ENCODE peak calls at places on chromosome 5, in four cellular contexts. One of them, this sample, is unnamed.
A peak's percentile ranks its signal among the peaks of the same experiment; 100 is the strongest.

GRCh38 chr5:103224118-103224893 is 34.3 kb upstream of the MACIR start:
- DNase-seq in ovary: no peak
- DNase-seq in IMR-90: peak; percentile 75
- DNase-seq in psoas muscle: no peak
- DNase-seq in this sample: no peak

GRCh38 chr5:59666709-59667108 is 226.8 kb downstream of the PDE4D start:
- DNase-seq in ovary: no peak
- DNase-seq in IMR-90: no peak
- DNase-seq in psoas muscle: no peak
- DNase-seq in this sample: no peak

GRCh38 chr5:30331534-30331933 is 862.0 kb upstream of the CDH6 start:
- DNase-seq in ovary: no peak
- DNase-seq in IMR-90: no peak
- DNase-seq in psoas muscle: no peak
- DNase-seq in this sample: no peak

GRCh38 chr5:64767959-64768357 is 533 bp downstream of the SREK1IP1 start:
- DNase-seq in ovary: peak; percentile 9
- DNase-seq in IMR-90: peak; percentile 18
- DNase-seq in psoas muscle: no peak
- DNase-seq in this sample: no peak

GRCh38 chr5:154811653-154812465 is 38.5 kb downstream of the FAXDC2 start:
- DNase-seq in ovary: peak; percentile 35
- DNase-seq in IMR-90: peak; percentile 76
- DNase-seq in psoas muscle: peak; percentile 80
- DNase-seq in this sample: no peak

GRCh38 chr5:142924135-142924883 is 154.1 kb downstream of the ARHGAP26 start:
- DNase-seq in ovary: no peak
- DNase-seq in IMR-90: peak; percentile 52
- DNase-seq in psoas muscle: no peak
- DNase-seq in this sample: no peak

GRCh38 chr5:33148076-33148501 is 292.7 kb upstream of the TARS1 start:
- DNase-seq in ovary: no peak
- DNase-seq in IMR-90: peak; percentile 90
- DNase-seq in psoas muscle: peak; percentile 66
- DNase-seq in this sample: peak; percentile 91

GRCh38 chr5:124102491-124102890 is 590.5 kb downstream of the CSNK1G3 start:
- DNase-seq in ovary: no peak
- DNase-seq in IMR-90: peak; percentile 10
- DNase-seq in psoas muscle: no peak
- DNase-seq in this sample: no peak

GRCh38 chr5:73228052-73228451 is 55.1 kb downstream of the TMEM174 start:
- DNase-seq in ovary: no peak
- DNase-seq in IMR-90: no peak
- DNase-seq in psoas muscle: no peak
- DNase-seq in this sample: no peak

GRCh38 chr5:54254482-54255198 is 55.7 kb downstream of the ARL15 start:
- DNase-seq in ovary: no peak
- DNase-seq in IMR-90: no peak
- DNase-seq in psoas muscle: no peak
- DNase-seq in this sample: no peak

GRCh38 chr5:122263352-122264030 is 48.5 kb upstream of the SNCAIP start:
- DNase-seq in ovary: no peak
- DNase-seq in IMR-90: peak; percentile 76
- DNase-seq in psoas muscle: no peak
- DNase-seq in this sample: no peak

GRCh38 chr5:154301726-154302125 is 111.2 kb downstream of the GALNT10 start:
- DNase-seq in ovary: no peak
- DNase-seq in IMR-90: no peak
- DNase-seq in psoas muscle: no peak
- DNase-seq in this sample: no peak

GRCh38 chr5:111551569-111552275 is 39.4 kb upstream of the STARD4 start:
- DNase-seq in ovary: no peak
- DNase-seq in IMR-90: no peak
- DNase-seq in psoas muscle: no peak
- DNase-seq in this sample: no peak

GRCh38 chr5:136435951-136436544 is 70.7 kb upstream of the TRPC7 start:
- DNase-seq in ovary: no peak
- DNase-seq in IMR-90: no peak
- DNase-seq in psoas muscle: no peak
- DNase-seq in this sample: no peak

GRCh38 chr5:177089825-177090641 is 3.3 kb downstream of the FGFR4 start:
- DNase-seq in ovary: no peak
- DNase-seq in IMR-90: no peak
- DNase-seq in psoas muscle: no peak
- DNase-seq in this sample: no peak

GRCh38 chr5:164000241-164000640 is 494.8 kb downstream of the MAT2B start:
- DNase-seq in ovary: no peak
- DNase-seq in IMR-90: no peak
- DNase-seq in psoas muscle: no peak
- DNase-seq in this sample: no peak

GRCh38 chr5:98157368-98157767 is 616.1 kb upstream of the RGMB start:
- DNase-seq in ovary: no peak
- DNase-seq in IMR-90: no peak
- DNase-seq in psoas muscle: no peak
- DNase-seq in this sample: no peak

DNA sequence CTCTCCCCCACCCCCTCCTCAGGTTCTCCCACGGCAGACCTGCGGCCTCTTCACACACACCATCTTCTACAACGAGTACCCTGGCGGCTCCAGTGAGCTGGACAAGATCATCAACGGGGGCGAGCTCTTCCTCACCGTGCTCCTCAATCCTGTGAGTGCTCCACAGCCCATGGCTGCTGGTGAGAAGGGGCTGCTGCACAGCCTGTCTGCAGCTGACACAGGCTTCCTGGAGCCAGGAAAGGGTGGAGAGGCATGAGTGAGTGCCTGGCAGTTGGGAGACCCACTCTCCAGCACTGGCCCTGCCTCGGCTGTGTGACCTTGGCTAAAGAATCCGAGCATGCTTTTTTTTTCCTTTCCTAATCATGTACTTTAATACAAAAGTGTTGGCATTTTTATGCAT is 31.3 kb downstream of the NDST1 start:
- DNase-seq in ovary: peak; percentile 46
- DNase-seq in IMR-90: no peak
- DNase-seq in psoas muscle: no peak
- DNase-seq in this sample: no peak
- H3K36me3 ChIP-seq in ovary: no peaks in the 10 kb centered on the region
- H3K36me3 ChIP-seq in IMR-90: peaks cover 69% of the 10 kb centered on the region
- H3K36me3 ChIP-seq in psoas muscle: peaks cover 98% of the 10 kb centered on the region
- H3K36me3 ChIP-seq in this sample: peaks cover 51% of the 10 kb centered on the region

GRCh38 chr5:138824516-138824915 is 50.6 kb downstream of the LRRTM2 start:
- DNase-seq in ovary: no peak
- DNase-seq in IMR-90: peak; percentile 15
- DNase-seq in psoas muscle: no peak
- DNase-seq in this sample: no peak
- H3K36me3 ChIP-seq in ovary: no peaks in the 10 kb centered on the region
- H3K36me3 ChIP-seq in IMR-90: peaks cover 28% of the 10 kb centered on the region
- H3K36me3 ChIP-seq in psoas muscle: peaks cover 37% of the 10 kb centered on the region
- H3K36me3 ChIP-seq in this sample: peaks cover 4% of the 10 kb centered on the region

DNA sequence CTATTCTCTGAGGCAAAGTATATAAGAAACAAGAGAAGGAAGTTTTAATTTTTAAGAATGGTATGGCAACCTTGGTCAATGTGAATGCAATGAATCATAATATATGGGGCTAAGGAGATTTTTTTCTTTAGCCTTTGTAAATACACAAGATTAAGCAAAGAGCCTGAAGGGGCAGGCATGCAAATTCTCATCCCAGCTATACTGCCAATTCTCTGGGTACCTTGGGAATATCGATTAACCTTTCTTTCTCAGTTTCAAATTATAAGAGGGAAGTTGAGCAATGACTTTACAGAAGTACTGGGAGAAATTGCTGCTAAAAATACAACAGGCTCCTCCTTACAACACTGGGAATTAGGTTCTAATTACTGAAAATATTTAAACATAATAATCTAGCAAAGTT is 97.5 kb downstream of the MRPS27 start:
- DNase-seq in ovary: no peak
- DNase-seq in IMR-90: no peak
- DNase-seq in psoas muscle: no peak
- DNase-seq in this sample: no peak
- H3K36me3 ChIP-seq in ovary: no peaks in the 10 kb centered on the region
- H3K36me3 ChIP-seq in IMR-90: peaks cover 30% of the 10 kb centered on the region
- H3K36me3 ChIP-seq in psoas muscle: peaks cover 96% of the 10 kb centered on the region
- H3K36me3 ChIP-seq in this sample: peaks cover 14% of the 10 kb centered on the region

GRCh38 chr5:31449962-31450361 is 81.9 kb downstream of the DROSHA start:
- DNase-seq in ovary: no peak
- DNase-seq in IMR-90: no peak
- DNase-seq in psoas muscle: no peak
- DNase-seq in this sample: no peak
- H3K36me3 ChIP-seq in ovary: no peaks in the 10 kb centered on the region
- H3K36me3 ChIP-seq in IMR-90: peaks cover 11% of the 10 kb centered on the region
- H3K36me3 ChIP-seq in psoas muscle: peaks cover 69% of the 10 kb centered on the region
- H3K36me3 ChIP-seq in this sample: no peaks in the 10 kb centered on the region

DNA sequence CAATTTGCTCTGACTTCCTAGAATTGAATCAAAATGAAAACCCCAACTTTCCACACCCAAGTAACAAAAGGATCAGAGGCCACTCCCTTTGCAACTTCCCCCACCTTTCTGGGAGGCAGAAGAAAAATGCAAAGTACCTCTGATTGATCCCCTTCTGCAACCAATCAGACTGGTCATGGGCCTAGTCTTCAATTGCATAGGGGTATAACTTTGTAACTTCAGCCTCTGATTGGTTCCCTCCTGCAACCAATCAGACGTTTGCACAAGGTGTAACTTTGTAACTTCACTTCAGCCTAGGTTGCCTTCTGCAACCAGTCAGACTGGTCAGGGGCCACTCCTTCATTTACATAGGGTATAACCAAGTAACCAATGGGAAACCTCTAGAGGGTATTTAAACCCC is 38.3 kb upstream of the CNOT6 start:
- DNase-seq in ovary: no peak
- DNase-seq in IMR-90: no peak
- DNase-seq in psoas muscle: no peak
- DNase-seq in this sample: no peak
- H3K36me3 ChIP-seq in ovary: no peaks in the 10 kb centered on the region
- H3K36me3 ChIP-seq in IMR-90: no peaks in the 10 kb centered on the region
- H3K36me3 ChIP-seq in psoas muscle: no peaks in the 10 kb centered on the region
- H3K36me3 ChIP-seq in this sample: no peaks in the 10 kb centered on the region

GRCh38 chr5:644509-644908 is 32.4 kb downstream of the CEP72 start:
- DNase-seq in ovary: no peak
- DNase-seq in IMR-90: no peak
- DNase-seq in psoas muscle: peak; percentile 39
- DNase-seq in this sample: no peak
- H3K36me3 ChIP-seq in ovary: no peaks in the 10 kb centered on the region
- H3K36me3 ChIP-seq in IMR-90: peaks cover 18% of the 10 kb centered on the region
- H3K36me3 ChIP-seq in psoas muscle: peaks cover 15% of the 10 kb centered on the region
- H3K36me3 ChIP-seq in this sample: peaks cover 7% of the 10 kb centered on the region

GRCh38 chr5:141260458-141261237 is 15.5 kb downstream of the PCDHB15 start:
- DNase-seq in ovary: no peak
- DNase-seq in IMR-90: peak; percentile 2
- DNase-seq in psoas muscle: no peak
- DNase-seq in this sample: no peak
- H3K36me3 ChIP-seq in ovary: no peaks in the 10 kb centered on the region
- H3K36me3 ChIP-seq in IMR-90: no peaks in the 10 kb centered on the region
- H3K36me3 ChIP-seq in psoas muscle: no peaks in the 10 kb centered on the region
- H3K36me3 ChIP-seq in this sample: no peaks in the 10 kb centered on the region